ENCODE peak calls at places on chromosome 17, in four cellular contexts. O is fibroblast of lung, S is tibial artery, R is mammary epithelial cell. P is an unnamed sample.

GRCh38 chr17:65472602-65473001 is 88.8 kb downstream of the AXIN2 start:
- DNase-seq in R (no peak), S (peak), O (peak), P (peak)

GRCh38 chr17:13784466-13784865 is 182.7 kb upstream of the HS3ST3A1 start:
- DNase-seq in S (no peak), R (no peak), O (no peak), P (no peak)

GRCh38 chr17:34424814-34425490 is 61.9 kb upstream of the CCL1 start:
- DNase-seq in R (no peak), S (no peak), O (no peak), P (no peak)

GRCh38 chr17:61202564-61202963 is 197.1 kb upstream of the TBX2 start:
- DNase-seq in O (peak), R (no peak), S (no peak), P (peak)

GRCh38 chr17:7111784-7112526 is 2.7 kb downstream of the ASGR2 start:
- DNase-seq in R (no peak), O (no peak), S (no peak), P (no peak)

GRCh38 chr17:62626719-62627218 is 701 bp upstream of the MRC2 start:
- DNase-seq in R (peak), S (peak), O (peak), P (peak)

GRCh38 chr17:81811705-81812570 is 8.0 kb downstream of the GCGR start:
- DNase-seq in S (no peak), O (no peak), R (no peak), P (no peak)

GRCh38 chr17:40515011-40515410 is 13.6 kb upstream of the TNS4 start:
- DNase-seq in S (no peak), R (no peak), O (no peak), P (no peak)

GRCh38 chr17:82910041-82910481 is 70.2 kb upstream of the ZNF750 start:
- DNase-seq in O (no peak), R (no peak), S (no peak), P (no peak)

GRCh38 chr17:67759355-67760171 is 41.8 kb downstream of the NOL11 start:
- DNase-seq in S (no peak), O (peak), R (no peak), P (peak)

GRCh38 chr17:59807892-59808509 is 84.7 kb downstream of the TUBD1 start:
- DNase-seq in S (no peak), O (peak), R (no peak), P (no peak)

GRCh38 chr17:41648411-41649195 is 24.2 kb upstream of the KRT17 start:
- DNase-seq in R (peak), O (peak), S (peak), P (peak)

GRCh38 chr17:8621585-8621984 is 8.9 kb downstream of the MYH10 start:
- DNase-seq in S (no peak), O (peak), R (no peak), P (peak)

GRCh38 chr17:4948997-4949320 is 629 bp upstream of the PFN1 start:
- DNase-seq in R (peak), S (peak), O (peak), P (peak)

GRCh38 chr17:72336026-72336803 is 215.4 kb downstream of the SOX9 start:
- DNase-seq in R (no peak), O (peak), S (no peak), P (no peak)

GRCh38 chr17:56754523-56755208 is 79.1 kb downstream of the C17orf67 start:
- DNase-seq in R (no peak), S (no peak), O (peak), P (peak)

GRCh38 chr17:7462474-7463367 is 16.7 kb downstream of the ZBTB4 start:
- DNase-seq in S (peak), O (no peak), R (no peak), P (no peak)

GRCh38 chr17:6755731-6756184 is at the start of gene XAF1:
- DNase-seq in O (no peak), S (no peak), R (no peak), P (peak)

GRCh38 chr17:40864661-40865380 is 2.2 kb downstream of the KRT12 start:
- DNase-seq in O (peak), S (no peak), R (no peak), P (peak)

GRCh38 chr17:72579990-72580320 is 459.1 kb downstream of the SOX9 start:
- DNase-seq in R (peak), O (no peak), S (no peak), P (no peak)

GRCh38 chr17:2174471-2175293 is 119.8 kb downstream of the HIC1 start:
- DNase-seq in O (peak), R (no peak), S (peak), P (peak)

GRCh38 chr17:76517638-76518038 is 16.4 kb upstream of the RHBDF2 start:
- DNase-seq in S (no peak), O (no peak), R (no peak), P (no peak)

GRCh38 chr17:76511562-76512365 is 10.5 kb upstream of the RHBDF2 start:
- DNase-seq in S (no peak), O (no peak), R (no peak), P (no peak)

GRCh38 chr17:76515291-76515949 is 14.2 kb upstream of the RHBDF2 start:
- DNase-seq in R (peak), O (peak), S (peak), P (peak)

GRCh38 chr17:76512366-76513305 is 11.4 kb upstream of the RHBDF2 start:
- DNase-seq in S (no peak), R (no peak), O (no peak), P (no peak)

GRCh38 chr17:76513306-76513692 is 12.1 kb upstream of the RHBDF2 start:
- DNase-seq in S (no peak), R (no peak), O (no peak), P (no peak)
- TF ChIP-seq CTCF in S (no peak), R (no peak), O (no peak), P (no peak)

GRCh38 chr17:48998557-48999440 is 1.6 kb downstream of the IGF2BP1 start:
- DNase-seq in S (no peak), O (peak), R (no peak), P (no peak)
- H3K4me3 ChIP-seq in S (no peak), O (peak), R (no peak), P (no peak)

GRCh38 chr17:20280832-20281231 is 186.5 kb downstream of the LGALS9B start:
- DNase-seq in R (no peak), O (no peak), S (no peak), P (no peak)
- TF ChIP-seq CTCF in R (no peak), O (no peak), S (no peak), P (no peak)

GRCh38 chr17:45342306-45342705 is 25.5 kb upstream of the MAP3K14 start:
- DNase-seq in S (peak), O (no peak), R (no peak), P (no peak)
- H3K4me3 ChIP-seq in S (no peak), O (peak), R (no peak), P (no peak)